ENCODE peak calls at places on chromosomes 3 and 15, in nine cellular contexts. I, Q, N, Z, G, S, E, H and R are unnamed samples.

GRCh38 chr15:50712018-50712417 is 25.4 kb upstream of the TRPM7 start:
- DNase-seq in I (no peak), Q (no peak), N (no peak), Z (no peak), G (no peak), S (no peak), E (no peak), H (no peak), R (no peak)

GRCh38 chr3:151085227-151085888 is at the start of gene MED12L:
- DNase-seq in I (no peak), Q (peak), N (peak), Z (peak), G (peak), S (peak), E (peak), H (peak), R (no peak)

GRCh38 chr3:15611018-15611417 is 9.5 kb downstream of the BTD start:
- DNase-seq in I (no peak), Q (peak), N (no peak), Z (no peak), G (no peak), S (no peak), E (no peak), H (no peak), R (no peak)

GRCh38 chr15:28994830-28995180 is 109.0 kb downstream of the APBA2 start:
- DNase-seq in I (no peak), Q (no peak), N (no peak), Z (no peak), G (no peak), S (peak), E (no peak), H (no peak), R (no peak)

GRCh38 chr3:56851966-56852884 is 50.5 kb upstream of the ARHGEF3 start:
- DNase-seq in I (no peak), Q (no peak), N (no peak), Z (no peak), G (no peak), S (no peak), E (peak), H (peak), R (no peak)

GRCh38 chr3:74630602-74631001 is 16.1 kb upstream of the CNTN3 start:
- DNase-seq in I (no peak), Q (peak), N (no peak), Z (no peak), G (peak), S (no peak), E (no peak), H (no peak), R (no peak)

GRCh38 chr15:77464129-77464865 is 43.6 kb downstream of the HMG20A start:
- DNase-seq in I (no peak), Q (peak), N (no peak), Z (no peak), G (peak), S (no peak), E (no peak), H (no peak), R (no peak)

GRCh38 chr3:185242642-185243041 is 11.2 kb downstream of the EHHADH start:
- DNase-seq in I (no peak), Q (no peak), N (no peak), Z (no peak), G (no peak), S (no peak), E (no peak), H (no peak), R (no peak)

GRCh38 chr3:182925944-182926337 is 54.4 kb downstream of the DCUN1D1 start:
- DNase-seq in I (no peak), Q (no peak), N (no peak), Z (no peak), G (no peak), S (no peak), E (no peak), H (no peak), R (no peak)

GRCh38 chr3:150074277-150074676 is 103.6 kb upstream of the PFN2 start:
- DNase-seq in I (no peak), Q (no peak), N (no peak), Z (no peak), G (no peak), S (no peak), E (no peak), H (no peak), R (no peak)

GRCh38 chr3:58052373-58053273 is 44.4 kb downstream of the FLNB start:
- DNase-seq in I (peak), Q (peak), N (peak), Z (peak), G (peak), S (peak), E (peak), H (peak), R (no peak)

GRCh38 chr3:186035277-186035676 is 73.6 kb downstream of the ETV5 start:
- DNase-seq in I (no peak), Q (peak), N (no peak), Z (no peak), G (no peak), S (no peak), E (peak), H (no peak), R (no peak)

GRCh38 chr3:133934073-133934970 is 38.6 kb upstream of the RAB6B start:
- DNase-seq in I (no peak), Q (no peak), N (no peak), Z (peak), G (peak), S (no peak), E (no peak), H (no peak), R (no peak)

DNA sequence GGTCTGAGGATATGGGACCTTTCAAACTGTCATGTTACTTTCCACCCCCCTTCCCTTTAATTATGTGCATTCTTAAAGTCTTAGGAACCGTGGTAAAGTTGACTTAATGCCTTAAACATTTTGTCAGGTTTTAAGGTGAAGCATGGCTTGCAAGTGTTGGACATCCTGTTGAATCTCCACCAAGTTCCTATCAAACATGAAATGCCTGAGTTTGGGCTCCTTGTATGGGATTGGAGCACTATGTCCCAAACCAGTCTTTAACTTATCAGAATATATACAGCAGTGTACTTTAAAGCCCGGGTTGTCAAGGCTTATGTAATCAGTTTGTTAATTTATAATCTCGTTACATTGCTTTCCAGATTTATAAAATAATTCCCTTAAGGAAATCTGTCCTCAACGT is 1.2 kb downstream of the SNRK start:
- DNase-seq in I (no peak), Q (peak), N (no peak), Z (no peak), G (no peak), S (no peak), E (peak), H (no peak), R (no peak)
- H3K27ac ChIP-seq in I (peak), Q (peak), N (peak), Z (peak), G (peak), S (no peak), E (peak), H (no peak), R (no peak)

GRCh38 chr3:23832523-23832922 is 26.8 kb downstream of the UBE2E1 start:
- DNase-seq in I (no peak), Q (no peak), N (no peak), Z (no peak), G (no peak), S (no peak), E (peak), H (peak), R (no peak)

GRCh38 chr3:23835807-23836206 is 30.1 kb downstream of the UBE2E1 start:
- DNase-seq in I (no peak), Q (no peak), N (no peak), Z (no peak), G (no peak), S (no peak), E (no peak), H (no peak), R (no peak)

GRCh38 chr3:23834082-23834870 is 28.5 kb downstream of the UBE2E1 start:
- DNase-seq in I (no peak), Q (peak), N (no peak), Z (no peak), G (no peak), S (no peak), E (no peak), H (no peak), R (no peak)

GRCh38 chr3:23836536-23837230 is 30.9 kb downstream of the UBE2E1 start:
- DNase-seq in I (no peak), Q (no peak), N (no peak), Z (no peak), G (no peak), S (no peak), E (no peak), H (no peak), R (no peak)

DNA sequence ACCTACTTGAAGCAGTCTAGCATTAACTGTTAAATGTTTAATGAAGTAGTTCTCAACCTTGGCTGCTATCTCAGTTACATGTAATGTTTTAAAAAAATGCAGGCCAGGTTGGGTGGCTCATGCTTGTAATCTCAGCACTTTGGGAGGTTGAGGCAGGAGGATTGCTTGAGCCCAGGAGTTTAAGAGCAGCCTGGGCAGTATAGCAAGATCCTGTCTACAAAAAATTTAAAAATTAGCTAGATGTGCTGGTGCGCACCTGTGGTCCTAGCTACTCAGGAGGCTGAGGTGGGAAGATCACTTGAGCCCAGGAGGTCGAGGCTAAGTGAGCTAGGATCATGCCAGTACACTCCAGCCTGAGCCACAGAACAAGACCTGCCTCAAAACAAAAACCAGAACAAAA is 29.3 kb downstream of the UBE2E1 start:
- DNase-seq in I (no peak), Q (no peak), N (no peak), Z (no peak), G (no peak), S (no peak), E (no peak), H (no peak), R (no peak)
- H3K27ac ChIP-seq in I (no peak), Q (no peak), N (no peak), Z (no peak), G (no peak), S (no peak), E (no peak), H (no peak), R (no peak)

GRCh38 chr3:194197396-194197960 is 61.5 kb downstream of the HES1 start:
- DNase-seq in I (no peak), Q (no peak), N (no peak), Z (no peak), G (no peak), S (no peak), E (no peak), H (no peak), R (no peak)

GRCh38 chr3:194196876-194197275 is 60.9 kb downstream of the HES1 start:
- DNase-seq in I (no peak), Q (no peak), N (no peak), Z (no peak), G (no peak), S (no peak), E (peak), H (peak), R (no peak)

GRCh38 chr3:194194051-194194756 is 58.3 kb downstream of the HES1 start:
- DNase-seq in I (no peak), Q (no peak), N (no peak), Z (no peak), G (no peak), S (no peak), E (no peak), H (no peak), R (no peak)

GRCh38 chr3:194194757-194195086 is 58.8 kb downstream of the HES1 start:
- DNase-seq in I (no peak), Q (no peak), N (no peak), Z (no peak), G (no peak), S (no peak), E (no peak), H (no peak), R (no peak)

GRCh38 chr3:194195611-194196010 is 59.7 kb downstream of the HES1 start:
- DNase-seq in I (no peak), Q (no peak), N (no peak), Z (no peak), G (no peak), S (no peak), E (no peak), H (no peak), R (no peak)
- H3K27ac ChIP-seq in I (no peak), Q (no peak), N (no peak), Z (no peak), G (no peak), S (no peak), E (no peak), H (no peak), R (no peak)

DNA sequence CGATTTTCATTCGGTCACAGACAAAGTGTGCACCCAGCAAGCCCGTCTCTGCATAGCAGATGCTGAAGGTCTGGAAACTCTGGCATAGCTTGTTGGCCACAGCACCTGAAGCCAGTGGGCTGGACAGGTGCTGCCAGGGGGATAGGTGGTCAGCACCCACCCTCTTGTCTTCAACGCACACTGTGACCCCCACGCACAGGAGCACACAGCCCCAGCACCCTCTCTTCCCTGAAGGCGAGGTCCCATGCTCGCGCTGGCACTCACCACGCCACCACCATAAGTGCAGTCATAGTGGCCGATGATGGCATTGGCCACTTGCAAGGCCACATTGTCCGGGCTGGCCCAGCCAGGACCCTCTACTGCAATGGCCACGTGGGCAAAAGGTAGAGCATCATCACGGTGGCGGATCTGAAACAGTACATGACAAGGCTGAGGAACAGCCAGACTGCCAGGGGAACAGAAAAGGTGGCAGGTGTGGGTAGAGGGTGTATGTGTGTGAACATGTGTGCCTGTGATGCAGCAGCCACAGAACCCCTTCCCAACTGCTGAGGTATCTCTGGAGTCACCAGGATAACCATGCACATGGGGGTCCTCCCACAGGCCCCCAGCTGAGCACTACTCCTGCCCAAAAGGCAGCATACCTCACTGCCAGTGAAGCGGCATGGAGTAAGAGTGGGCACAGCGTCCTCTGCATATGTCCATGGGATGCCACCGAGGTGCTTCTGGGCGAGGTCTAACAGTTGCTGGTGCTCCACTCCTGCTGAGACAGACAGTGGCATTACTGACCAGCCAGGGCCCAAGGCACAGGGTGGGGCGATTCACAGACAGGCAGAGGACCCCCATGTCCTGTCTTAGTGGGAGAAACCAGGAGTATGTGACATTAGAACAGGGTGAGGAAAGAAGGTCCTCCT is 5.8 kb upstream of the COL7A1 start:
- DNase-seq in I (no peak), Q (no peak), N (no peak), Z (no peak), G (no peak), S (no peak), E (no peak), H (no peak), R (no peak)
- H3K27ac ChIP-seq in I (no peak), Q (no peak), N (no peak), Z (no peak), G (no peak), S (no peak), E (no peak), H (no peak), R (no peak)

GRCh38 chr15:59304807-59305206 is 67.9 kb downstream of the MYO1E start:
- DNase-seq in I (no peak), Q (no peak), N (no peak), Z (no peak), G (no peak), S (no peak), E (no peak), H (no peak), R (no peak)
- H3K27ac ChIP-seq in I (peak), Q (peak), N (peak), Z (no peak), G (peak), S (no peak), E (peak), H (peak), R (no peak)

DNA sequence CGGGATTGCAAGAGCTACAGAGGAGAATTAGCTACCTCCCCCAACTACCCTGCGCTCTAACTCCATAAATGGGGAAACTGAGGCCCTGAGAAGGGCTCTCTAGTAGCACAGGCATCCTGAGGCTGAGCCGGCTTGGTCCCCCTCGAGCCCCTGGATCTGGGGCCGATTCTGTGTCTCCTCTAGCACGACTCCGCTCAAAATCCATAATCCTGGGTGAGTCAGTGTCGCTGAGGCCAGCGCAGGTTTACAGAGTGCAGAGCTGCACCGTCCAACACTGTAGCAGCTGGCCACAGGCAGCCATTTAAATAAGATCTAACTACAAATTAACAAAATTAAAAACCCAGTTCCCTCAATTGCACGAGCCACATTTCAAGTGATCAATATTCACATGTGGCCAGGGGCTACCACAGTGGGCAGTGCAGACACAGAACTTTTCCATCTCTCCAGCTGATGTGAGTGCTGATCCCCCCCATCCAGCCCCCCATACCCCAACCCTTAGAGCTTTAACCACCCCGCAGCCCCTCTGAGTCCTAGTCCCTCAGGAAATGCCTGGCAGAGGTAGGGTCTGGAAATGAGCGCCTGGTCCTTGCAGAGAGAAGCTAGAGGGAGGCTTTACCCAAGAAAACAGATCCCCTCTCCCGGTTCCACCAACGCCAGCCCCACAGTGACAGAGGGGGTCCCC is 10.7 kb downstream of the GATA2 start:
- DNase-seq in I (no peak), Q (peak), N (no peak), Z (no peak), G (no peak), S (no peak), E (peak), H (no peak), R (no peak)
- H3K27ac ChIP-seq in I (no peak), Q (peak), N (no peak), Z (peak), G (no peak), S (no peak), E (peak), H (no peak), R (no peak)

GRCh38 chr3:174162550-174162949 is 696.6 kb upstream of the NAALADL2 start:
- DNase-seq in I (no peak), Q (peak), N (no peak), Z (no peak), G (no peak), S (no peak), E (peak), H (no peak), R (no peak)

GRCh38 chr3:174156200-174156599 is 702.9 kb upstream of the NAALADL2 start:
- DNase-seq in I (no peak), Q (no peak), N (no peak), Z (no peak), G (no peak), S (no peak), E (no peak), H (no peak), R (no peak)

GRCh38 chr3:174159629-174160028 is 699.5 kb upstream of the NAALADL2 start:
- DNase-seq in I (no peak), Q (no peak), N (no peak), Z (no peak), G (no peak), S (no peak), E (no peak), H (no peak), R (no peak)

GRCh38 chr3:174153875-174154274 is 705.3 kb upstream of the NAALADL2 start:
- DNase-seq in I (no peak), Q (peak), N (no peak), Z (no peak), G (no peak), S (no peak), E (peak), H (peak), R (no peak)

GRCh38 chr3:174158674-174159073 is 700.5 kb upstream of the NAALADL2 start:
- DNase-seq in I (no peak), Q (no peak), N (no peak), Z (no peak), G (no peak), S (no peak), E (no peak), H (no peak), R (no peak)
- H3K27ac ChIP-seq in I (peak), Q (no peak), N (no peak), Z (no peak), G (no peak), S (no peak), E (no peak), H (no peak), R (no peak)